ENCODE peak calls at places on chromosomes 5 and 9, in seven cellular contexts. U, C, Z, E, L, K and W are unnamed samples.

GRCh38 chr5:73273379-73274050 is 100.5 kb downstream of the TMEM174 start:
- DNase-seq in L (no peak), U (no peak), E (peak; percentile 25), K (no peak), C (no peak), Z (peak; percentile 83), W (no peak)

GRCh38 chr9:98521141-98521540 is 187.6 kb downstream of the GABBR2 start:
- DNase-seq in Z (no peak), E (no peak), U (no peak), C (no peak), L (no peak), K (peak; percentile 92), W (no peak)

GRCh38 chr5:16489322-16489791 is 23.8 kb upstream of the ZNF622 start:
- DNase-seq in L (no peak), K (peak; percentile 64), E (peak; percentile 44), Z (peak; percentile 47), C (no peak), U (no peak), W (peak; percentile 25)

GRCh38 chr5:160155017-160155725 is 35.9 kb upstream of the PWWP2A start:
- DNase-seq in C (no peak), K (no peak), U (no peak), E (peak; percentile 25), Z (no peak), L (no peak), W (no peak)

GRCh38 chr9:131762356-131762932 is 22.6 kb upstream of the RAPGEF1 start:
- DNase-seq in L (peak; percentile 89), K (peak; percentile 29), E (peak; percentile 75), U (peak; percentile 96), C (peak; percentile 92), Z (peak; percentile 66), W (no peak)

GRCh38 chr5:59798862-59799667 is 94.5 kb downstream of the PDE4D start:
- DNase-seq in K (no peak), L (no peak), U (no peak), Z (peak; percentile 54), C (no peak), E (no peak), W (no peak)

GRCh38 chr5:129672006-129672405 is 75.9 kb upstream of the MINAR2 start:
- DNase-seq in K (no peak), Z (no peak), E (no peak), L (no peak), C (no peak), U (no peak), W (no peak)

GRCh38 chr5:138188632-138189031 is 9.7 kb downstream of the KIF20A start:
- DNase-seq in K (no peak), L (no peak), E (no peak), C (no peak), U (no peak), Z (no peak), W (no peak)

GRCh38 chr9:87950765-87951488 is 23.4 kb downstream of the CDK20 start:
- DNase-seq in E (peak; percentile 54), U (no peak), L (no peak), K (peak; percentile 34), C (peak; percentile 35), Z (peak; percentile 41), W (no peak)

GRCh38 chr9:98780059-98780749 is 16.2 kb downstream of the ANKS6 start:
- DNase-seq in K (no peak), E (no peak), L (no peak), Z (no peak), C (no peak), U (no peak), W (no peak)

GRCh38 chr5:26889810-26890209 is 148.6 kb downstream of the CDH9 start:
- DNase-seq in K (no peak), U (no peak), C (no peak), E (no peak), L (no peak), Z (no peak), W (no peak)

GRCh38 chr5:84384604-84385575 is at the start of gene EDIL3:
- DNase-seq in K (peak; percentile 59), U (peak; percentile 78), E (peak; percentile 55), C (peak; percentile 77), Z (peak; percentile 11), L (peak; percentile 66), W (no peak)

DNA sequence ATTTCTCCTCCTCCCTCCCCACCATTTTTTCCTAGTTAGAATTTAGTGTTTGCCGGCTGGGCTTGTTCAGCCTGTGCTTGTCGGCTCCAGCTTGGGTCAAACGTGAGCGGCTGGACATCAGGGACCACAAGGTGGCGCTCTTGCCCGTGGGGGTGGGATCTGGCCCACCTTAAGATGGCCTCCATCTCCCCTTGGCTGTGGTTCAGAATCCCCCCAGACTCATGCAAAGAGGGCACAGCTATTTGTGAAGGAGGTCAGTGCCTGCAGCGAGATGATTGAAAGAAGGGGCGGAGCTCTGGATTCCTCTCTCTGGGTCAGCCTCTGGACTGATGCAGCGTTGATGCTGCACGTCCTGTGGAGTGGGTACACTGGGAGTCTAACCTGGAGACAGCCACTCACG is 283.3 kb upstream of the TUT7 start:
- DNase-seq in L (peak; percentile 81), U (no peak), C (peak; percentile 85), Z (peak; percentile 20), E (peak; percentile 17), K (peak; percentile 39), W (no peak)
- TF ChIP-seq CTCF in L (peak; percentile 87), U (peak; percentile 25), C (peak; percentile 85), Z (peak; percentile 26), E (peak; percentile 55), K (peak; percentile 62), W (peak; percentile 38)

GRCh38 chr9:26950521-26950920 is 3.5 kb upstream of the PLAA start:
- DNase-seq in C (no peak), K (no peak), E (no peak), L (no peak), U (no peak), Z (no peak), W (no peak)

GRCh38 chr9:26951794-26952193 is 4.4 kb upstream of the IFT74 start:
- DNase-seq in Z (no peak), L (no peak), E (no peak), C (no peak), U (no peak), K (no peak), W (no peak)

GRCh38 chr9:26955222-26955903 is 849 bp upstream of the IFT74 start:
- DNase-seq in C (no peak), K (no peak), E (peak; percentile 76), L (no peak), Z (no peak), U (no peak), W (no peak)

GRCh38 chr9:26955921-26956886 is at the start of gene IFT74:
- DNase-seq in Z (peak; percentile 98), E (peak; percentile 100), L (peak; percentile 92), U (peak; percentile 99), C (peak; percentile 95), K (peak; percentile 98), W (peak; percentile 93)

DNA sequence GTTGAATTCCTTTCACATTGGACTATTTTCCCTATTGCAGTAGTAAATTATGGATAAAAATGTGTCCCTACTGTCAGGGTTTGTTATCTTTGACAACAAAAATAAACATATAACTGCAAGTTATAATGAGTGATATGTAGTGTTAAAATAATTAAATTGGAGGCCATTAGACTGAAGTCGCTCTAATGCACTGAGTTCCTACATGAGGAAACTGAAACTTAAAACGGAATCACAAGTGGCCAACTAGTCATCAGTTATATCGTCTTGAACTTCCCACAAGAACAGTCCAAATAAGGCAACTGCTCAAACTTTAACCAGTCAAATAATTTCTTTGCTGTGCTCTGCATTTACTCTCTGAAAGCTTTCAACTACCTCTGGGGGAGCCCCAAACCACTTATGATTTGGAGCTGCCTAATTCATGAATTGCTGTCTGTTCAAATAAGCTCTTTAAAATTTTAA is 2.1 kb upstream of the IFT74 start:
- DNase-seq in L (no peak), E (peak; percentile 73), U (no peak), Z (no peak), K (peak; percentile 23), C (no peak), W (no peak)
- TF ChIP-seq CTCF in L (no peak), E (no peak), U (no peak), Z (no peak), K (no peak), C (no peak), W (no peak)

GRCh38 chr5:171975262-171975876 is 31.1 kb downstream of the FBXW11 start:
- DNase-seq in U (no peak), K (peak; percentile 49), L (no peak), E (peak; percentile 10), Z (no peak), C (no peak), W (no peak)

GRCh38 chr5:171979606-171980005 is 26.8 kb downstream of the FBXW11 start:
- DNase-seq in K (no peak), L (no peak), U (no peak), E (no peak), Z (no peak), C (no peak), W (no peak)

GRCh38 chr5:171978519-171978918 is 27.9 kb downstream of the FBXW11 start:
- DNase-seq in L (no peak), U (no peak), K (no peak), C (no peak), E (no peak), Z (no peak), W (no peak)

GRCh38 chr5:171975877-171976667 is 30.4 kb downstream of the FBXW11 start:
- DNase-seq in C (no peak), Z (no peak), E (no peak), U (no peak), L (no peak), K (no peak), W (no peak)

DNA sequence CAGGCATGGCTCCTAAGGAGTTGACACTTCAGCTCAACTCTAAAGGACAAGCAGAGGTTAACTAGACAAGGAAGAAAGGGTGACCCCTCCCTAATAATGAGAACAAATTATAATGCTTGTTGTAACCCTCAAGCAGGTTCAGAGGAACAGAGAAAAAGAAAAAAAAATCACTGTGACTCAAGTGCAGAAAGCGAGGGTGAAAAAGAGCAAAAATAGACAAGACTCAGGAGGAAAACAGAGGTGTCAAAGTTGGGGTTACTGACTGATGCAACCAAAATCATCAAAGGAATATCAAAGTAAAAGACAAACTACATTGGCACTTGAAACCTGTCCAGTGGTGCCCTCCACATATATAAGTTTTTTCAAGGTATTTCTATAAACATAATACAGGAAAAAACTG is 28.4 kb downstream of the FBXW11 start:
- DNase-seq in C (no peak), E (no peak), L (no peak), Z (no peak), K (no peak), U (no peak), W (no peak)
- TF ChIP-seq CTCF in C (no peak), E (no peak), L (no peak), Z (no peak), K (no peak), U (no peak), W (no peak)

DNA sequence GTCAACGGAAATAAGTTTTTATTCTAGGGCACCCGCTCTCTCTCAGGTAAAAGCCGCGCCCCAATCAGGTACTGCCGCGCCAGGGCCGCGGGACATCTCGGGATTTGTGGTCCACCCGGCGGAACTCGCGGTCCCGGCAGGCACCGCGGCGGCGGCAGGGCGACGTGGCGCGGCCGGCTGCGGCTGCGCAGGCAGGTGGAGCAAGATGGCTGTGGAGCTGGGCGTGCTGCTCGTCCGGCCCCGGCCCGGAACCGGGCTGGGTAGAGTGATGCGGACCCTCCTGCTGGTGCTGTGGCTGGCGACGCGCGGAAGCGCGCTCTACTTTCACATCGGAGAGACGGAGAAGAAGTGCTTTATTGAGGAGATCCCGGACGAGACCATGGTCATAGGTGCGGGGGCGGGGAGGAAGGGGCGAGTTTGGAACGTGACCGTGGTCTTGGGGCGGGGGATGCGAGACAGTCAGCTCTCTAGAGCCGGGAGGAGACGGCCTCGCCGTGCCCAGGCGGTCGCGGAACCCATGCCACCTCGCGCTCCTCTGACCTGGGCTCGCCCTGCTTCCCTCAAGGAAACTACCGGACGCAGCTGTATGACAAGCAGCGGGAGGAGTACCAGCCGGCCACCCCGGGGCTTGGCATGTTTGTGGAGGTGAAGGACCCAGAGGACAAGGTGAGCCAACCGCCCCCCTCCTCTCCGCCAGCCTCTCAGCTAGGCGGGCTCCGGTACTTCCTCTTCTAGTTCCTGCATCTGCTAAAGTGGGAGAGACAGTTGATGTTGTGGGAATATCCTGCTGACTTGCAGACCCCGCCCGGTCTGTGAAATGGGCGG is at the start of gene TMED9:
- DNase-seq in L (peak; percentile 91), K (peak; percentile 82), C (peak; percentile 88), E (peak; percentile 87), U (peak; percentile 99), Z (peak; percentile 87), W (no peak)
- TF ChIP-seq CTCF in L (no peak), K (no peak), C (no peak), E (no peak), U (no peak), Z (no peak), W (no peak)